ENCODE peak calls at places on chromosomes 6 and 20, in four cellular contexts. A is body of pancreas, O is HepG2, Z is mesenchymal stem cell. I is an unnamed sample. For H3K27me3, the result is how much of the 10 kb centered on the place peaks cover.

GRCh38 chr6:20146291-20146690 is 66.0 kb downstream of the MBOAT1 start:
- DNase-seq in A (no peak), O (no peak), Z (no peak), I (no peak)

GRCh38 chr6:30841644-30842504 is 42.4 kb upstream of the DDR1 start:
- DNase-seq in A (peak), O (no peak), Z (peak), I (no peak)

GRCh38 chr6:52547647-52548352 is 29.1 kb downstream of the TRAM2 start:
- DNase-seq in A (peak), O (peak), Z (peak), I (no peak)

GRCh38 chr20:9474835-9475413 is 39.5 kb upstream of the LAMP5 start:
- DNase-seq in A (no peak), O (no peak), Z (no peak), I (peak)

GRCh38 chr20:37564388-37565133 is 36.9 kb upstream of the BLCAP start:
- DNase-seq in A (peak), O (peak), Z (peak), I (no peak)

GRCh38 chr6:51541847-51542246 is 545.6 kb downstream of the PKHD1 start:
- DNase-seq in A (no peak), O (no peak), Z (no peak), I (peak)

GRCh38 chr20:45993197-45993951 is 15.3 kb upstream of the MMP9 start:
- DNase-seq in A (no peak), O (peak), Z (peak), I (peak)

GRCh38 chr6:9634776-9635175 is 780.1 kb downstream of the TFAP2A start:
- DNase-seq in A (no peak), O (no peak), Z (no peak), I (no peak)

GRCh38 chr20:38171301-38172010 is 6.4 kb upstream of the TGM2 start:
- DNase-seq in A (no peak), O (peak), Z (peak), I (no peak)

GRCh38 chr6:166580076-166581050 is 6.1 kb downstream of the RAMACL start:
- DNase-seq in A (no peak), O (no peak), Z (no peak), I (no peak)

GRCh38 chr6:169236545-169236944 is 17.1 kb downstream of the THBS2 start:
- DNase-seq in A (no peak), O (no peak), Z (no peak), I (no peak)

GRCh38 chr6:43771858-43772570 is 2.0 kb downstream of the VEGFA start:
- DNase-seq in A (peak), O (peak), Z (peak), I (no peak)

GRCh38 chr6:15429146-15430110 is 183.6 kb downstream of the JARID2 start:
- DNase-seq in A (no peak), O (peak), Z (peak), I (peak)

GRCh38 chr6:84428300-84428907 is 201.0 kb upstream of the CEP162 start:
- DNase-seq in A (peak), O (peak), Z (peak), I (peak)

GRCh38 chr6:45423111-45423900 is 45.6 kb upstream of the SUPT3H start:
- DNase-seq in A (peak), O (no peak), Z (peak), I (no peak)

GRCh38 chr6:170244721-170245201 is 46.1 kb downstream of the DLL1 start:
- DNase-seq in A (peak), O (no peak), Z (no peak), I (no peak)

GRCh38 chr20:3126527-3126859 is 33.2 kb downstream of the FASTKD5 start:
- DNase-seq in A (no peak), O (no peak), Z (no peak), I (no peak)

GRCh38 chr6:53682654-53683053 is 17.1 kb upstream of the KLHL31 start:
- DNase-seq in A (no peak), O (no peak), Z (no peak), I (no peak)

DNA sequence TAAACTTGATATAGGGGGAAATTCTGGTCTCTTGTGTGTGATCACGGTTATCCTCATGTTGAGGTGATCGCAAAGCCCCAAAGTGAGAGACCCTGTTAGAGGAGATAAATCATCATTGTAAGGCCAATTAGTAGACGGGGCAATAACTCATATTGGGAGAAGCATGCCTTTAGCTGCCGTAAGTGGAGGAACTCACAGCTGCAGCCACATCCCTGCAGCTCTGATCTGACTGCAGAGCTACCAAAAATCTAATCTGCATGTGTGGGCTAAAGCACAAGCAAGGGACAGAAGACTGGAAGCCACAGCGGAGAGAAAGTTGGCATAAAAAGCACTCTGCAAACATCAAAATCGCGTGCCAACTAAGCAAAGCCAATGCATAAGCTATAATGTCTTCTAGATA is 79.8 kb downstream of the TBC1D7 start:
- DNase-seq in A (no peak), O (no peak), Z (no peak), I (no peak)
- H3K27me3 ChIP-seq in A (under half), O (under half), Z (under half), I (under half)

GRCh38 chr6:129710722-129711631 is 1.0 kb upstream of the ARHGAP18 start:
- DNase-seq in A (no peak), O (no peak), Z (no peak), I (no peak)
- H3K4me3 ChIP-seq in A (no peak), O (peak), Z (no peak), I (peak)

GRCh38 chr20:60906555-60906954 is 345.5 kb upstream of the CDH4 start:
- DNase-seq in A (no peak), O (no peak), Z (no peak), I (no peak)

GRCh38 chr20:60903325-60903958 is 348.6 kb upstream of the CDH4 start:
- DNase-seq in A (peak), O (no peak), Z (no peak), I (no peak)

GRCh38 chr20:60901831-60902230 is 350.2 kb upstream of the CDH4 start:
- DNase-seq in A (no peak), O (no peak), Z (no peak), I (no peak)

GRCh38 chr20:60900581-60900980 is 351.5 kb upstream of the CDH4 start:
- DNase-seq in A (no peak), O (no peak), Z (no peak), I (no peak)

GRCh38 chr20:60905919-60906318 is 346.1 kb upstream of the CDH4 start:
- DNase-seq in A (no peak), O (no peak), Z (no peak), I (no peak)
- H3K27me3 ChIP-seq in A (under half), O (under half), Z (under half), I (under half)

DNA sequence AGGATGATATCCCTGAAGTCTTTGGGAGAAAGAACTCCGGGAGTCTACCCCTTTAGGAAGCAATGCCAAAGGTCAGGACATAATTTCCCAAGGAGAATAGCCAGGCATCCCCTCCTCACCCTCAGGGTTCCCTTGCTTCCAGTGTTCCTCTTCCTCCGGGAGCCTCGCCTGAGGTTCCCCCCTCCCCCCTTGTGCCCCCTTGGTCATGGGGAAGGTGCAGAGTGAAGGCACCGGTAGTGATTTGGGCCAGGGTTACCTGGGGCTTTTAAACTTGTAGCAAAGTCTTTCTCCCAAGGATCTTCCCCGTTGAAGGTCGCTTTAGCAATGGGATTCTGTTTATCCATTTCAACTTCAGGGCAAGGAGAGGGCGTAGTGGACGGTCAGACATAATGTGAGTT is 1.2 kb downstream of the ISM1 start:
- DNase-seq in A (no peak), O (no peak), Z (no peak), I (no peak)
- H3K4me3 ChIP-seq in A (no peak), O (peak), Z (no peak), I (no peak)

GRCh38 chr6:87702589-87702945 is 534 bp upstream of the AKIRIN2 start:
- DNase-seq in A (no peak), O (peak), Z (peak), I (peak)

GRCh38 chr6:87701676-87702588 is at the start of gene AKIRIN2:
- DNase-seq in A (peak), O (peak), Z (peak), I (peak)

GRCh38 chr6:87710090-87710489 is 8.1 kb upstream of the AKIRIN2 start:
- DNase-seq in A (no peak), O (no peak), Z (no peak), I (no peak)

GRCh38 chr6:87705070-87705691 is 3.1 kb upstream of the AKIRIN2 start:
- DNase-seq in A (no peak), O (peak), Z (peak), I (peak)

DNA sequence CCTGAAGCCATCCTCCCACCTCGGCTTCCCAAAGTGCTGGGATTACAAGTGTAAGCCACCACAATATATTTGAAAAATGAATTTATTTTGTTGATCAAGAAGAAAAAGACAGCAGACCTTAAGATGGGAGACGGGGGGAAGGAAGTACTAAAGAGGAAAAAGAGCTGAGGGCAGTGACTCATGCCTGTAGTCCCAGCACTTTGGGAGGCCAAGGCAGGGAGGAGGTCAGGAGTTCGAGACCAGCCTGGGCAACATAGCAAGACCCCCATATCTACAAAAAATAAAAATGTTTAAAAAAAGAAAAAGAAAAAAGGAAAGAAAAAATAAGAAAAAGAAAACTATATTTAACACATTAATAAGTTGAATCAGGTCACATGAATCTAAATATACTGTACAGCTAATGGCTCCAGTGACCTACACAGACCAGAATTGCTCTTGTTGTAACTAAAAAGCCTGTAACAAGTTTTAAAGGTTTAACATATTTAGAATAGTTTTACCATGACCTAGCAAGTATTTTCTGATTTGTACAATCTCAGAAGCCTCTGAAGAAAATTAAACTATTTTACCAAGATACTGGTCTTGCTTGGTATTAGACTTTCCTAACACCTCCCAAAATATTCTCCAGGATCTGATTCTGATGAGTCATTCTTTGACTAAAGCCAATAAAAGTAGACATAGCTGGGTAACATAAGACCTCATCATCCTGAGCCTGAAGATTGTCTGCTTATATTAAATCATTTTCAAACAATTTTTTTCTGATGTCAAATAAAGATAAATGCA is 4.3 kb upstream of the AKIRIN2 start:
- DNase-seq in A (no peak), O (no peak), Z (no peak), I (peak)
- H3K27me3 ChIP-seq in A (under half), O (under half), Z (under half), I (under half)

GRCh38 chr20:52893498-52893897 is 78.7 kb upstream of the TSHZ2 start:
- DNase-seq in A (no peak), O (no peak), Z (no peak), I (no peak)
- H3K4me3 ChIP-seq in A (no peak), O (no peak), Z (no peak), I (no peak)

DNA sequence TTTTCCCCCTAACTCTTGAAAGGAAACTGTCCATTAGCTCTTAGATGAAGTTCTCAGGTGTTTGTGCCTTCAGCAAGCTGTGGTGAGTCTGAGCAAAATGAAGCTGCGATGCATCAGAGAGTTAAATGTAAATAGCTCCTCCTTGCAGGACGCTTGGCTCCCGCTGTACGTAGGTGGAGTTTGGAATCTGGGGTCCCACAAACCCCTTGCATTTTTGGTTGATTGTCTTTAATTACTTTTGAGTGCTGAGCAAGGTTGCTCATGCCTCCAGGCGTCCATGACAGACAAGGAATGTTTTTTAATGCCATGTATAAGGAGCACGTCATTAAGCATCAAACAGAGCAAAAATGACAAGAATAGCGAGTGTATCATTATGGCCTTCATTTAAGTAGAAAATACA is 300.5 kb downstream of the TFAP2C start:
- DNase-seq in A (no peak), O (no peak), Z (no peak), I (no peak)
- H3K27me3 ChIP-seq in A (under half), O (under half), Z (half or more), I (under half)

GRCh38 chr6:151240861-151241642 is 1.3 kb downstream of the AKAP12 start:
- DNase-seq in A (peak), O (no peak), Z (peak), I (peak)
- H3K4me3 ChIP-seq in A (peak), O (peak), Z (peak), I (peak)

GRCh38 chr6:121453191-121453590 is 17.7 kb downstream of the GJA1 start:
- DNase-seq in A (no peak), O (no peak), Z (no peak), I (no peak)

GRCh38 chr6:121450242-121450641 is 14.8 kb downstream of the GJA1 start:
- DNase-seq in A (no peak), O (no peak), Z (no peak), I (no peak)

GRCh38 chr6:121449331-121449730 is 13.9 kb downstream of the GJA1 start:
- DNase-seq in A (no peak), O (no peak), Z (no peak), I (no peak)

DNA sequence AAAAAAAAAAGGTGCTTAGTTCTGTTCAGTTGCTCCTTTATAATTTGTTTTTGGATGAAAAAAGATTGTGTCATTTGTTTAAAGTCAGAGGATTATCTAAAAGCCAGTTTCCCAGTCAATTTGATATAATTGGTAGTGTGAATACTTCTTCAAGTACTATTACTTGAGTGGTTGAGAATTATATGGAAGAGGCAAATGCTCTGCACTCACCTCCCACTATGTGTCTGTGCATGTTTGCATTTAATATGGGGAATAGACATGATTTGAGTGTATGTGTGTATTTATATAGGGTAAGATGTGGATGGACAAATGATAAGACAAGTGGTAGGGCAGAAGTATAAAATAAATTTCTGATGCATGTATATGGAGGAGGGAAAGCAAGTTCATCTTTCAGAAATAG is 15.8 kb downstream of the GJA1 start:
- DNase-seq in A (no peak), O (no peak), Z (no peak), I (no peak)
- H3K27me3 ChIP-seq in A (under half), O (under half), Z (under half), I (under half)

DNA sequence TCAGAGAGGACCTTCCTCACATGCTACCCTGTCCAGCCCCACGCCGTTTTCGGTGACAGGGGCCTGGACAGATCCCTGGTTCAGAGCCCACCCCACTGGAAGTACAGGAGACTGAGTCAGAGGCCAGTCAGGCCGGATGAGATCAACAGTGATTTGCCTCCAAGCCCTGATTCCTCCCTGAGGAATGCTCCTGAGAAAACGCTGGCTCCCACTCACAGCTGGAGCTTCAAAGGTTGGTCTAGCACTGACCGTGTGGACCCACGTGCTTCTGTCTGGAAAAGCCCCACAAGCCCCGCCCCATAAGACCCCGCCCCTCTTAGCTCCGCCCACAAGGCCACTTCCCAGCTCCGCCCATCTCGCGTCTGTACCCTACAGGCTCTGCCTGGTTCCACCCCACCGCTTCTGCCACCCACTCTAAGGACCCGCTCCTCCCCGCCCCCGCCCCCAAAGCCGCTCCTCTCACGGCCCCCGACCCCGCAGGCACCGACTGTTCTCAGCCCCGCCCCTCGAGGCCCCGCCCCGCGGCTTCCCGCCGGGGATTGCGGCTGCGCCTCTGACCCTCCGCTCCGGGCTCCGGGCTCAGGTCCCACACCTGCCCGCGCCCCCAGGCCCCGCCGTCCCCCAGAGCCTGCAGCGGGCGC is 64.9 kb upstream of the BHLHE23 start:
- DNase-seq in A (no peak), O (no peak), Z (peak), I (peak)
- H3K4me3 ChIP-seq in A (no peak), O (no peak), Z (no peak), I (no peak)